ENCODE peak calls at places on chromosomes 1 and 21, in seven cellular contexts. R, U, H, L, G, V and O are unnamed samples.

GRCh38 chr1:46424730-46425129 is 30.6 kb downstream of the FAAH start:
- DNase-seq in U (no peak), V (no peak), L (no peak), G (no peak), H (no peak), R (no peak), O (no peak)

GRCh38 chr1:220281159-220281574 is 8.9 kb upstream of the RAB3GAP2 start:
- DNase-seq in V (peak; percentile 12), H (no peak), U (no peak), R (no peak), G (peak; percentile 60), L (no peak), O (peak; percentile 50)

GRCh38 chr21:15241997-15242767 is 177.4 kb upstream of the NRIP1 start:
- DNase-seq in V (no peak), G (peak; percentile 92), L (no peak), H (no peak), R (no peak), U (no peak), O (no peak)

GRCh38 chr1:77948841-77949424 is 29.9 kb downstream of the FUBP1 start:
- DNase-seq in V (no peak), U (peak; percentile 44), R (no peak), G (peak; percentile 40), L (no peak), H (no peak), O (no peak)

GRCh38 chr1:41802532-41803501 is 115.9 kb downstream of the HIVEP3 start:
- DNase-seq in L (peak; percentile 68), H (peak; percentile 79), V (no peak), R (peak; percentile 81), U (peak; percentile 37), G (no peak), O (peak; percentile 37)

GRCh38 chr1:163054056-163054706 is 15.0 kb upstream of the RGS4 start:
- DNase-seq in V (no peak), L (no peak), H (no peak), R (no peak), U (no peak), G (no peak), O (no peak)

GRCh38 chr1:59229138-59229537 is 67.8 kb upstream of the FGGY start:
- DNase-seq in V (no peak), G (no peak), U (no peak), L (no peak), R (no peak), H (no peak), O (no peak)

GRCh38 chr1:209652873-209653401 is 712 bp upstream of the LAMB3 start:
- DNase-seq in U (peak; percentile 100), L (no peak), G (peak; percentile 66), V (no peak), R (peak; percentile 92), H (peak; percentile 92), O (peak; percentile 97)

GRCh38 chr1:40038693-40039092 is 1.8 kb upstream of the CAP1 start:
- DNase-seq in H (no peak), R (no peak), G (no peak), V (no peak), U (no peak), L (no peak), O (no peak)

GRCh38 chr21:15295875-15296274 is 231.1 kb upstream of the NRIP1 start:
- DNase-seq in U (no peak), H (no peak), L (no peak), V (no peak), R (no peak), G (no peak), O (no peak)

GRCh38 chr21:15437873-15438272 is 291.9 kb upstream of the USP25 start:
- DNase-seq in L (no peak), H (no peak), R (no peak), G (peak; percentile 11), V (no peak), U (no peak), O (no peak)

GRCh38 chr1:208253177-208253576 is 9.0 kb upstream of the PLXNA2 start:
- DNase-seq in R (no peak), U (no peak), G (no peak), L (no peak), V (no peak), H (no peak), O (no peak)

GRCh38 chr1:166013232-166013631 is 153.6 kb downstream of the FAM78B start:
- DNase-seq in R (no peak), H (no peak), G (no peak), L (no peak), V (no peak), U (no peak), O (no peak)

GRCh38 chr1:18949689-18950414 is 6.6 kb downstream of the IFFO2 start:
- DNase-seq in V (no peak), L (no peak), R (peak; percentile 53), U (no peak), H (no peak), G (peak; percentile 72), O (no peak)

GRCh38 chr21:24436236-24436635 is 1171.0 kb downstream of the MRPL39 start:
- DNase-seq in L (no peak), G (no peak), U (no peak), V (no peak), H (no peak), R (no peak), O (no peak)

GRCh38 chr1:71304125-71304524 is 223.3 kb upstream of the ZRANB2 start:
- DNase-seq in G (no peak), U (no peak), R (no peak), V (no peak), H (no peak), L (no peak), O (no peak)

GRCh38 chr1:80066060-80066459 is 1059.5 kb upstream of the ADGRL4 start:
- DNase-seq in G (no peak), H (no peak), R (no peak), V (no peak), U (no peak), L (no peak), O (no peak)

GRCh38 chr1:153397056-153397923 is 6.4 kb upstream of the S100A8 start:
- DNase-seq in V (no peak), R (no peak), H (no peak), L (peak; percentile 36), G (no peak), U (no peak), O (no peak)

GRCh38 chr1:225834417-225835329 is 24.7 kb downstream of the EPHX1 start:
- DNase-seq in G (no peak), L (no peak), V (no peak), H (no peak), R (no peak), U (peak; percentile 64), O (no peak)

GRCh38 chr1:223201967-223202366 is 58.9 kb upstream of the TLR5 start:
- DNase-seq in H (no peak), L (no peak), U (peak; percentile 15), G (no peak), R (no peak), V (no peak), O (no peak)

GRCh38 chr1:223204424-223204823 is 61.4 kb upstream of the TLR5 start:
- DNase-seq in R (no peak), V (no peak), G (no peak), H (no peak), L (no peak), U (no peak), O (no peak)

GRCh38 chr1:223203011-223203410 is 60.0 kb upstream of the TLR5 start:
- DNase-seq in R (no peak), G (no peak), L (no peak), H (no peak), U (no peak), V (no peak), O (no peak)

GRCh38 chr1:223203694-223204093 is 60.6 kb upstream of the TLR5 start:
- DNase-seq in U (no peak), H (no peak), V (no peak), L (no peak), R (no peak), G (no peak), O (no peak)

GRCh38 chr1:223202376-223202775 is 59.3 kb upstream of the TLR5 start:
- DNase-seq in U (no peak), V (no peak), H (no peak), G (no peak), L (no peak), R (no peak), O (no peak)
- H3K27ac ChIP-seq in U (no peak overlapping the region), V (no peak overlapping the region), H (no peak overlapping the region), G (no peak overlapping the region), L (no peak overlapping the region), R (no peak overlapping the region), O (no peak overlapping the region)

DNA sequence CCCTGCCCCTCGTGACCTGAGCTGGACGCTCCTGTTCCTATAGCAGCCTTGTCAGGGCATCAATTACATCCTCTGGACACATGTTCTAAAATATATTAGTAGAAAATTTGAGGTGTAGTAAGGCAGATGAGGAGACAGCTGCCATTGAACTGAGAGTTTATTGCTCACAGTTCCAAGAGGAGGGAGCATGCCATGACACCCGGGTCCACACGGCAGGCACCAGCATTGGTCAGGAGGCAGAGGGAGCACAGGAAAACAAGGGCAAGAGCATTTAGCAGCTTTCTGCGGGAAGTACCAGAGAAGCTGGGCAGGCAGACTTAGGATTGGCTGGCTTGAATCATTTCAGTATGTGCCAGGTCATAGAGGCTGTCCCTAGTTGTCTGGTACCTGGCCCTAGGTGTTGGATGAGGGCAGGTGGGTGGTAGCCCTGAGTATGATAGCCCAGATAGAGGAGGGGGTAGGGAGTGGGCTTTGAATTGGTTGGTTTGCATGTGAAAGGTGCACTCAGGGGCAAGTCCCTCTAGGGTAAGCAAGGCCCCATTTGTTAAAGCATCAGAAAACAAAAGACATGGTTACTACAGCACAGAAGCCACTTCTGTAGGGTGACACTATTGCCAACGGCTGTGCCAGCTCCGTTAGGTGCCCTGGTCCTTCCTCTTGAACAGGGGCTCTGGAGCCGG is 223.6 kb upstream of the RAB4A start:
- DNase-seq in G (no peak), U (no peak), H (no peak), L (peak; percentile 34), R (no peak), V (no peak), O (no peak)
- TF ChIP-seq CTCF in G (no peak), U (no peak), H (no peak), L (no peak), R (no peak), V (no peak), O (no peak)

GRCh38 chr21:28337319-28337718 is 655.4 kb downstream of the LTN1 start:
- DNase-seq in U (no peak), L (no peak), R (no peak), H (no peak), G (peak; percentile 45), V (no peak), O (peak; percentile 20)
- H3K27ac ChIP-seq in U (no peak overlapping the region), L (no peak overlapping the region), R (no peak overlapping the region), H (peak overlapping the region; percentile 18), G (no peak overlapping the region), V (no peak overlapping the region), O (no peak overlapping the region)

DNA sequence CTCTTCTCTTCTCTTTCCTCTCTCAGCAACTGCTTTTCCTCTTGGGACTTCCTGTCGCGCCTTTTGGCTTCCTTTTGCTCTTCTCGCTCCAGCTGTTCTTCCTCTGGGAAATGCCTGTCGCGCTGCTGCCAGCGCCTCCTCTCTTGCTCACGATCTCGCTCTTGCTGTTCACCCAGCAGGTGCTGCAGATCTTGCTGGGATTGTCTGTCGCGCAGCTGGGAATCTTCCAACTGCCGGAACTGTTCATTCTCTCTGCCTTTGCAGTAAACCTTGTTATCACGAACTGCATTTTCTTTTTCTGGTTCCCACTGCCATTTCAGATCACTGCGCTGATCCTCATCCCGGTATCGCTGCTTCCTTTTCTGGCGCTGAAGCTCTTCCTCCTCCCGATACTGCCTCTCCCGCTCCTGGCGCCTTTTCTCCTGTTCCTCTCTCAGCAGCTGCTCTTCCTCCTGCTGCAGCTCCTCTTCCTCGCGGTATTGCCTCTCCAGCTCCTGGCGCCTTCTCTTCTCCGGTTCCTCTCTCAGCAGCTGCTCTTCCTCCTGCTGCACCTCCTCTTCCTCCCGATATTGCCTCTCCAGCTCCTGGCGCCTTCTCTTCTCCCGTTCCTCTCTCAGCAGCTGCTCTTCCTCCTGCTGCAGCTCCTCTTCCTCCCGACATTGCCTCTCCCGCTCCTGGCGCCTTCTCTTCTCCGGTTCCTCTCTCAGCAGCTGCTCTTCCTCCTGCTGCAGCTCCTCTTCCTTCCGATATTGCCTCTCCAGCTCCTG is 5.8 kb downstream of the TCHH start:
- DNase-seq in R (no peak), L (no peak), H (no peak), G (peak; percentile 44), V (no peak), U (no peak), O (no peak)
- TF ChIP-seq CTCF in R (no peak), L (no peak), H (no peak), G (no peak), V (no peak), U (no peak), O (no peak)